ENCODE peak calls at places on chromosomes 12 and 14, in five cellular contexts. One of them, this sample, is unnamed.

GRCh38 chr12:110728628-110729027 is 14.1 kb downstream of the PPP1CC start:
- DNase-seq in AG09319: no peak
- DNase-seq in endothelial cell: no peak
- DNase-seq in body of pancreas: no peak
- DNase-seq in RWPE2: no peak
- DNase-seq in this sample: no peak

GRCh38 chr14:79278798-79279644 is 932.3 kb downstream of the DIO2 start:
- DNase-seq in AG09319: no peak
- DNase-seq in endothelial cell: peak
- DNase-seq in body of pancreas: peak
- DNase-seq in RWPE2: peak
- DNase-seq in this sample: peak

GRCh38 chr12:93990832-93991748 is 157.3 kb upstream of the PLXNC1 start:
- DNase-seq in AG09319: no peak
- DNase-seq in endothelial cell: peak
- DNase-seq in body of pancreas: peak
- DNase-seq in RWPE2: no peak
- DNase-seq in this sample: no peak

GRCh38 chr12:100591979-100592378 is 18.5 kb downstream of the GAS2L3 start:
- DNase-seq in AG09319: no peak
- DNase-seq in endothelial cell: no peak
- DNase-seq in body of pancreas: no peak
- DNase-seq in RWPE2: no peak
- DNase-seq in this sample: no peak

GRCh38 chr12:124683330-124683662 is 115.9 kb upstream of the NCOR2 start:
- DNase-seq in AG09319: no peak
- DNase-seq in endothelial cell: no peak
- DNase-seq in body of pancreas: no peak
- DNase-seq in RWPE2: no peak
- DNase-seq in this sample: no peak

GRCh38 chr14:55911794-55912193 is 206.4 kb upstream of the PELI2 start:
- DNase-seq in AG09319: no peak
- DNase-seq in endothelial cell: no peak
- DNase-seq in body of pancreas: no peak
- DNase-seq in RWPE2: no peak
- DNase-seq in this sample: no peak

GRCh38 chr12:31954925-31955678 is 4.1 kb upstream of the RESF1 start:
- DNase-seq in AG09319: no peak
- DNase-seq in endothelial cell: no peak
- DNase-seq in body of pancreas: no peak
- DNase-seq in RWPE2: no peak
- DNase-seq in this sample: no peak

GRCh38 chr12:51218607-51219161 is 822 bp upstream of the POU6F1 start:
- DNase-seq in AG09319: no peak
- DNase-seq in endothelial cell: no peak
- DNase-seq in body of pancreas: peak
- DNase-seq in RWPE2: no peak
- DNase-seq in this sample: no peak

GRCh38 chr14:33315721-33316120 is 377.0 kb downstream of the NPAS3 start:
- DNase-seq in AG09319: no peak
- DNase-seq in endothelial cell: no peak
- DNase-seq in body of pancreas: no peak
- DNase-seq in RWPE2: no peak
- DNase-seq in this sample: no peak

GRCh38 chr14:104399432-104400155 is 180.0 kb upstream of the C14orf180 start:
- DNase-seq in AG09319: no peak
- DNase-seq in endothelial cell: no peak
- DNase-seq in body of pancreas: no peak
- DNase-seq in RWPE2: peak
- DNase-seq in this sample: no peak

GRCh38 chr12:64609543-64610091 is 678 bp upstream of the RASSF3 start:
- DNase-seq in AG09319: no peak
- DNase-seq in endothelial cell: peak
- DNase-seq in body of pancreas: no peak
- DNase-seq in RWPE2: no peak
- DNase-seq in this sample: no peak

GRCh38 chr12:64039285-64039871 is 182.7 kb downstream of the KICS2 start:
- DNase-seq in AG09319: peak
- DNase-seq in endothelial cell: no peak
- DNase-seq in body of pancreas: peak
- DNase-seq in RWPE2: no peak
- DNase-seq in this sample: no peak

GRCh38 chr12:68775121-68775520 is 29.1 kb downstream of the SLC35E3 start:
- DNase-seq in AG09319: no peak
- DNase-seq in endothelial cell: no peak
- DNase-seq in body of pancreas: no peak
- DNase-seq in RWPE2: no peak
- DNase-seq in this sample: no peak

GRCh38 chr12:55515696-55516095 is 23.5 kb downstream of the OR6C68 start:
- DNase-seq in AG09319: no peak
- DNase-seq in endothelial cell: no peak
- DNase-seq in body of pancreas: no peak
- DNase-seq in RWPE2: no peak
- DNase-seq in this sample: no peak

GRCh38 chr14:77369280-77369679 is 7.6 kb downstream of the TMED8 start:
- DNase-seq in AG09319: no peak
- DNase-seq in endothelial cell: no peak
- DNase-seq in body of pancreas: no peak
- DNase-seq in RWPE2: no peak
- DNase-seq in this sample: no peak

GRCh38 chr14:70909788-70910614 is 2.7 kb downstream of the PCNX1 start:
- DNase-seq in AG09319: no peak
- DNase-seq in endothelial cell: no peak
- DNase-seq in body of pancreas: no peak
- DNase-seq in RWPE2: no peak
- DNase-seq in this sample: no peak

GRCh38 chr12:100219328-100220109 is 18.9 kb downstream of the ACTR6 start:
- DNase-seq in AG09319: no peak
- DNase-seq in endothelial cell: no peak
- DNase-seq in body of pancreas: no peak
- DNase-seq in RWPE2: no peak
- DNase-seq in this sample: no peak

GRCh38 chr12:67958187-67958586 is 31.1 kb upstream of the IFNG-AS1 start:
- DNase-seq in AG09319: no peak
- DNase-seq in endothelial cell: no peak
- DNase-seq in body of pancreas: no peak
- DNase-seq in RWPE2: no peak
- DNase-seq in this sample: no peak

GRCh38 chr14:105092124-105092911 is 27.1 kb upstream of the GPR132 start:
- DNase-seq in AG09319: no peak
- DNase-seq in endothelial cell: no peak
- DNase-seq in body of pancreas: peak
- DNase-seq in RWPE2: peak
- DNase-seq in this sample: peak

GRCh38 chr12:128052777-128053176 is 214.2 kb upstream of the TMEM132C start:
- DNase-seq in AG09319: no peak
- DNase-seq in endothelial cell: no peak
- DNase-seq in body of pancreas: no peak
- DNase-seq in RWPE2: no peak
- DNase-seq in this sample: no peak

GRCh38 chr12:10365716-10366433 is 24.0 kb downstream of the KLRK1 start:
- DNase-seq in AG09319: no peak
- DNase-seq in endothelial cell: no peak
- DNase-seq in body of pancreas: no peak
- DNase-seq in RWPE2: no peak
- DNase-seq in this sample: no peak

GRCh38 chr12:96258451-96258933 is 64.3 kb downstream of the ELK3 start:
- DNase-seq in AG09319: no peak
- DNase-seq in endothelial cell: no peak
- DNase-seq in body of pancreas: peak
- DNase-seq in RWPE2: no peak
- DNase-seq in this sample: no peak

GRCh38 chr12:52454411-52455201 is 2.7 kb upstream of the KRT6B start:
- DNase-seq in AG09319: no peak
- DNase-seq in endothelial cell: no peak
- DNase-seq in body of pancreas: no peak
- DNase-seq in RWPE2: no peak
- DNase-seq in this sample: no peak

GRCh38 chr14:77760381-77761204 is at the start of gene SNW1:
- DNase-seq in AG09319: peak
- DNase-seq in endothelial cell: peak
- DNase-seq in body of pancreas: peak
- DNase-seq in RWPE2: peak
- DNase-seq in this sample: peak

GRCh38 chr14:64159588-64159987 is 134.6 kb downstream of the ESR2 start:
- DNase-seq in AG09319: no peak
- DNase-seq in endothelial cell: no peak
- DNase-seq in body of pancreas: no peak
- DNase-seq in RWPE2: no peak
- DNase-seq in this sample: no peak

GRCh38 chr14:104545151-104545931 is 34.2 kb upstream of the C14orf180 start:
- DNase-seq in AG09319: no peak
- DNase-seq in endothelial cell: no peak
- DNase-seq in body of pancreas: no peak
- DNase-seq in RWPE2: no peak
- DNase-seq in this sample: peak

GRCh38 chr14:68210729-68211299 is 391.2 kb downstream of the RAD51B start:
- DNase-seq in AG09319: peak
- DNase-seq in endothelial cell: no peak
- DNase-seq in body of pancreas: peak
- DNase-seq in RWPE2: no peak
- DNase-seq in this sample: no peak

GRCh38 chr14:73945159-73945670 is 4.7 kb downstream of the FAM161B start:
- DNase-seq in AG09319: no peak
- DNase-seq in endothelial cell: no peak
- DNase-seq in body of pancreas: peak
- DNase-seq in RWPE2: no peak
- DNase-seq in this sample: no peak

GRCh38 chr12:96300064-96300463 is 100.2 kb downstream of the CDK17 start:
- DNase-seq in AG09319: no peak
- DNase-seq in endothelial cell: no peak
- DNase-seq in body of pancreas: no peak
- DNase-seq in RWPE2: no peak
- DNase-seq in this sample: no peak

GRCh38 chr12:11204173-11204572 is 17.4 kb upstream of the TAS2R42 start:
- DNase-seq in AG09319: no peak
- DNase-seq in endothelial cell: no peak
- DNase-seq in body of pancreas: no peak
- DNase-seq in RWPE2: no peak
- DNase-seq in this sample: no peak

GRCh38 chr14:65281991-65282908 is 130.3 kb upstream of the FUT8 start:
- DNase-seq in AG09319: no peak
- DNase-seq in endothelial cell: peak
- DNase-seq in body of pancreas: no peak
- DNase-seq in RWPE2: no peak
- DNase-seq in this sample: no peak

DNA sequence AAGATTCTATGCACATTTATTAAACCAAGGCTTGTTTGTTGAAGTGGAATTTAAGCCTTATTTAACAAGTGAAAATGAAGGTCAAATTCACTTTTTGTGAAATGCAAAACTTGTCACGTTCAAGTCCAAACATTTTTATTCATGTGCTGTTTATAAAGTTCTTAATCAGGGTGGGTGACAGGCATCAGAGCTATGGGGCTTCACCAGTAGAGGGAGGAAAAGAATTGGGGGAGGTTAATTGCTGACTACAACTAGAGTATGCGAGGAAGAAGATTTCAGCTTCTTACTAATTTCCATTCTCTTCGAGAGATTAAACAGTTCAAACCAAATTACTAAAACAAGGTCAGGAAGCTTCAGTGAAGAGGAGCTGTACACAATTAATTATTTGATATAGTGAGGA is 9.7 kb downstream of the MOK start:
- DNase-seq in AG09319: no peak
- DNase-seq in endothelial cell: no peak
- DNase-seq in body of pancreas: no peak
- DNase-seq in RWPE2: no peak
- DNase-seq in this sample: no peak
- TF ChIP-seq CTCF in AG09319: peak
- TF ChIP-seq CTCF in endothelial cell: no peak
- TF ChIP-seq CTCF in body of pancreas: no peak
- TF ChIP-seq CTCF in RWPE2: peak
- TF ChIP-seq CTCF in this sample: peak

GRCh38 chr14:51449666-51450061 is 202.0 kb upstream of the FRMD6 start:
- DNase-seq in AG09319: no peak
- DNase-seq in endothelial cell: no peak
- DNase-seq in body of pancreas: no peak
- DNase-seq in RWPE2: no peak
- DNase-seq in this sample: no peak
- TF ChIP-seq CTCF in AG09319: no peak
- TF ChIP-seq CTCF in endothelial cell: no peak
- TF ChIP-seq CTCF in body of pancreas: no peak
- TF ChIP-seq CTCF in RWPE2: no peak
- TF ChIP-seq CTCF in this sample: no peak

GRCh38 chr12:24595652-24596235 is 353.2 kb downstream of the BCAT1 start:
- DNase-seq in AG09319: no peak
- DNase-seq in endothelial cell: peak
- DNase-seq in body of pancreas: no peak
- DNase-seq in RWPE2: no peak
- DNase-seq in this sample: no peak
- TF ChIP-seq CTCF in AG09319: peak
- TF ChIP-seq CTCF in endothelial cell: peak
- TF ChIP-seq CTCF in body of pancreas: no peak
- TF ChIP-seq CTCF in RWPE2: no peak
- TF ChIP-seq CTCF in this sample: peak

DNA sequence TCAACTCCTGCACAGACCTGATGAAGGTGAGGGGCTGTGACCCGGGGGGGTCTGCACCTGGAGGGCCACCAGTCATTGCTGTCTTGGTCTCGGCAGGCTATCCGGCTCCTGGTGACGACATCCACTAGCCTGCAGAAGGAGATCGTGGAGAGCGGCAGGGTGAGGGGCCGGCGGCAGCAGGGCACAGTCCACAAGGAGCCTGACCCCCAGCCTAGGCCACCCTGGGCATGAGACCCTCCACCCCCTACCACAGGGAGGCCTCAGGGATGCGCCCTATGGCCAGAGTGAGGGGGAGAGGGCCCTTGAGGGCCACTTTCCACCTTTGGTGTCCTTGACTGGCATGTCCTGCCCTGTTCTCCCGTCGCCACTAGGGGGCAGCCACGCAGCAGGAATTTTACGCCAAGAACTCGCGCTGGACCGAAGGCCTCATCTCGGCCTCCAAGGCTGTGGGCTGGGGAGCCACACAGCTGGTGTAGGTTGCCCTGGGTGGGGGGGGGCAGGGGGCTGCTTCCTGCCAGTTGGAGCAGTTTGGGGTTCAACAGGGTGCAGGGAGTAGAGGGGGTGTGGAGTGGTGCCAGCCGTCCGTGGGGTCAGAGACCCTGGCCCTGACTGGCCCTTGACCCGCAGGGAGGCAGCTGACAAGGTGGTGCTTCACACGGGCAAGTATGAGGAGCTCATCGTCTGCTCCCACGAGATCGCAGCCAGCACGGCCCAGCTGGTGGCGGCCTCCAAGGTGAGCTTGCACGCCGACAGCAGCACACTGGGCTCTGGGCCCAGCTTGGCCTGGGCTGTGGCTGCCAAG is 25.0 kb downstream of the HIP1R start:
- DNase-seq in AG09319: peak
- DNase-seq in endothelial cell: peak
- DNase-seq in body of pancreas: peak
- DNase-seq in RWPE2: peak
- DNase-seq in this sample: no peak
- TF ChIP-seq CTCF in AG09319: peak
- TF ChIP-seq CTCF in endothelial cell: peak
- TF ChIP-seq CTCF in body of pancreas: peak
- TF ChIP-seq CTCF in RWPE2: peak
- TF ChIP-seq CTCF in this sample: peak